ENCODE peak calls at places on chromosomes 4 and X, in ten cellular contexts. One of them, this sample, is unnamed.

GRCh38 chrX:5829469-5829868 is 399.2 kb downstream of the NLGN4X start:
- DNase-seq in neuronal stem cell: no peak
- DNase-seq in cardiac muscle cell: no peak
- DNase-seq in CD8-positive, alpha-beta T cell: no peak
- DNase-seq in heart left ventricle: no peak
- DNase-seq in GM12864: no peak
- DNase-seq in AG04450: no peak
- DNase-seq in A673: no peak
- DNase-seq in GM23248: no peak
- DNase-seq in breast epithelium: no peak
- DNase-seq in this sample: no peak

GRCh38 chrX:155767101-155767878 is 113.9 kb upstream of the VAMP7 start:
- DNase-seq in A673: peak
- DNase-seq in GM12864: no peak
- DNase-seq in CD8-positive, alpha-beta T cell: peak
- DNase-seq in heart left ventricle: peak
- DNase-seq in AG04450: peak
- DNase-seq in cardiac muscle cell: peak
- DNase-seq in GM23248: peak
- DNase-seq in breast epithelium: peak
- DNase-seq in neuronal stem cell: peak
- DNase-seq in this sample: peak

GRCh38 chrX:3939967-3940610 is 226.6 kb upstream of the PRKX start:
- DNase-seq in neuronal stem cell: no peak
- DNase-seq in heart left ventricle: no peak
- DNase-seq in CD8-positive, alpha-beta T cell: no peak
- DNase-seq in breast epithelium: peak
- DNase-seq in cardiac muscle cell: peak
- DNase-seq in A673: peak
- DNase-seq in GM23248: peak
- DNase-seq in GM12864: no peak
- DNase-seq in AG04450: no peak
- DNase-seq in this sample: no peak

GRCh38 chrX:7233632-7234406 is 85.9 kb upstream of the PUDP start:
- DNase-seq in AG04450: no peak
- DNase-seq in A673: no peak
- DNase-seq in neuronal stem cell: no peak
- DNase-seq in heart left ventricle: no peak
- DNase-seq in GM12864: no peak
- DNase-seq in cardiac muscle cell: no peak
- DNase-seq in GM23248: no peak
- DNase-seq in CD8-positive, alpha-beta T cell: no peak
- DNase-seq in breast epithelium: no peak
- DNase-seq in this sample: no peak

GRCh38 chrX:38669425-38669824 is 108.1 kb downstream of the TSPAN7 start:
- DNase-seq in GM12864: no peak
- DNase-seq in A673: peak
- DNase-seq in neuronal stem cell: no peak
- DNase-seq in heart left ventricle: no peak
- DNase-seq in AG04450: no peak
- DNase-seq in CD8-positive, alpha-beta T cell: no peak
- DNase-seq in breast epithelium: no peak
- DNase-seq in GM23248: no peak
- DNase-seq in cardiac muscle cell: no peak
- DNase-seq in this sample: no peak

GRCh38 chrX:42748067-42748850 is 29.7 kb downstream of the PPP1R2C start:
- DNase-seq in CD8-positive, alpha-beta T cell: no peak
- DNase-seq in cardiac muscle cell: no peak
- DNase-seq in GM12864: no peak
- DNase-seq in GM23248: no peak
- DNase-seq in heart left ventricle: no peak
- DNase-seq in breast epithelium: no peak
- DNase-seq in neuronal stem cell: no peak
- DNase-seq in A673: no peak
- DNase-seq in AG04450: no peak
- DNase-seq in this sample: no peak

GRCh38 chrX:40102393-40103381 is 4.9 kb upstream of the BCOR start:
- DNase-seq in cardiac muscle cell: peak
- DNase-seq in neuronal stem cell: no peak
- DNase-seq in GM12864: no peak
- DNase-seq in breast epithelium: no peak
- DNase-seq in AG04450: no peak
- DNase-seq in GM23248: no peak
- DNase-seq in heart left ventricle: no peak
- DNase-seq in A673: no peak
- DNase-seq in CD8-positive, alpha-beta T cell: no peak
- DNase-seq in this sample: no peak

GRCh38 chr4:5703831-5704230 is 4.5 kb downstream of the EVC2 start:
- DNase-seq in CD8-positive, alpha-beta T cell: no peak
- DNase-seq in GM12864: no peak
- DNase-seq in heart left ventricle: no peak
- DNase-seq in neuronal stem cell: no peak
- DNase-seq in GM23248: no peak
- DNase-seq in AG04450: no peak
- DNase-seq in A673: no peak
- DNase-seq in breast epithelium: no peak
- DNase-seq in cardiac muscle cell: no peak
- DNase-seq in this sample: no peak

GRCh38 chr4:10403633-10404445 is 53.4 kb downstream of the ZNF518B start:
- DNase-seq in cardiac muscle cell: peak
- DNase-seq in A673: peak
- DNase-seq in AG04450: no peak
- DNase-seq in GM23248: peak
- DNase-seq in GM12864: no peak
- DNase-seq in heart left ventricle: no peak
- DNase-seq in CD8-positive, alpha-beta T cell: no peak
- DNase-seq in neuronal stem cell: peak
- DNase-seq in breast epithelium: no peak
- DNase-seq in this sample: peak

GRCh38 chr4:19844436-19844835 is 407.3 kb upstream of the SLIT2 start:
- DNase-seq in GM23248: no peak
- DNase-seq in breast epithelium: no peak
- DNase-seq in A673: peak
- DNase-seq in GM12864: no peak
- DNase-seq in heart left ventricle: no peak
- DNase-seq in CD8-positive, alpha-beta T cell: no peak
- DNase-seq in neuronal stem cell: no peak
- DNase-seq in cardiac muscle cell: no peak
- DNase-seq in AG04450: peak
- DNase-seq in this sample: peak

GRCh38 chrX:115459883-115460564 is 101.0 kb upstream of the PLS3 start:
- DNase-seq in GM12864: no peak
- DNase-seq in A673: no peak
- DNase-seq in heart left ventricle: no peak
- DNase-seq in CD8-positive, alpha-beta T cell: no peak
- DNase-seq in AG04450: no peak
- DNase-seq in GM23248: peak
- DNase-seq in neuronal stem cell: no peak
- DNase-seq in cardiac muscle cell: no peak
- DNase-seq in breast epithelium: no peak
- DNase-seq in this sample: no peak

GRCh38 chr4:111943796-111944203 is 201.5 kb upstream of the FAM241A start:
- DNase-seq in GM23248: peak
- DNase-seq in cardiac muscle cell: peak
- DNase-seq in A673: peak
- DNase-seq in AG04450: no peak
- DNase-seq in neuronal stem cell: peak
- DNase-seq in heart left ventricle: no peak
- DNase-seq in breast epithelium: no peak
- DNase-seq in CD8-positive, alpha-beta T cell: no peak
- DNase-seq in GM12864: no peak
- DNase-seq in this sample: no peak

DNA sequence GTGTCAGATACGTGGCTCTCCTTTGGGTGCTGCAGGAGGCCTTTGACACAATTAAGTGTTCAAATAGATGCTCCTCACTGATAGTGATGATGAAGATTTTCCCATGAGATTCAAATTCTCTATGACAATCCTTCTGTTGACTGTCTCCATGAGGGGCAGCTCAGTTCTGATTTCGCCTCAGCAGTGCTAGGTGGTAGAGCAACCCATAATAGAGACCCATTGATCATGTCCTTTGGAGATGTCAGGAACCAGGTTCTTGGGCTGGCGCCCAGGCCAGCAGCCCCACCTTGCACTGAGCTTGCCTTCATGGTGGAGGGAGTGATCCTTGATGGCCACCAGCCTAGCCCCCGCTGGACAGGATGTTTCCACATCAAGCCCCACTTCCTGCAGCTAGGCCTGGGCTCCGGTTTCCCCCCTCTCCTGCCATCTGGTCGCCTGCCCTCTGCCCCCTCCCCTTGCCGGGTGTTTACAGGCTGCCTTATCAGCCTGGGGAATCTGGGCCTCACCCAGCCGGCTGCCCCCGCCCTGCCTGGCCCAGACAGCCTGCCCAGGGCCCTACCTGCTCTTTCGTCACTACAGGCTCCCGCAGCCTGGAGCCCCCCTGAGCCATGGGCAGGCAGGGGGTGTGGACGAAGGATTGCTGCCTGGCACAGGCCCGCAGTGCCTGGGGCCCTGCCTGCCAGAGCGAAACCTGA is 12.6 kb downstream of the ELF4 start:
- DNase-seq in AG04450: no peak
- DNase-seq in heart left ventricle: no peak
- DNase-seq in CD8-positive, alpha-beta T cell: peak
- DNase-seq in cardiac muscle cell: no peak
- DNase-seq in GM12864: no peak
- DNase-seq in GM23248: no peak
- DNase-seq in neuronal stem cell: no peak
- DNase-seq in breast epithelium: no peak
- DNase-seq in A673: no peak
- DNase-seq in this sample: peak
- H3K4me3 ChIP-seq in AG04450: no peak
- H3K4me3 ChIP-seq in heart left ventricle: no peak
- H3K4me3 ChIP-seq in CD8-positive, alpha-beta T cell: no peak
- H3K4me3 ChIP-seq in cardiac muscle cell: no peak
- H3K4me3 ChIP-seq in GM12864: no peak
- H3K4me3 ChIP-seq in GM23248: no peak
- H3K4me3 ChIP-seq in neuronal stem cell: no peak
- H3K4me3 ChIP-seq in breast epithelium: no peak
- H3K4me3 ChIP-seq in A673: no peak
- H3K4me3 ChIP-seq in this sample: no peak

GRCh38 chr4:106481801-106482200 is 113.2 kb upstream of the GIMD1 start:
- DNase-seq in GM23248: no peak
- DNase-seq in CD8-positive, alpha-beta T cell: no peak
- DNase-seq in heart left ventricle: no peak
- DNase-seq in GM12864: no peak
- DNase-seq in neuronal stem cell: no peak
- DNase-seq in breast epithelium: no peak
- DNase-seq in cardiac muscle cell: no peak
- DNase-seq in A673: no peak
- DNase-seq in AG04450: no peak
- DNase-seq in this sample: no peak

DNA sequence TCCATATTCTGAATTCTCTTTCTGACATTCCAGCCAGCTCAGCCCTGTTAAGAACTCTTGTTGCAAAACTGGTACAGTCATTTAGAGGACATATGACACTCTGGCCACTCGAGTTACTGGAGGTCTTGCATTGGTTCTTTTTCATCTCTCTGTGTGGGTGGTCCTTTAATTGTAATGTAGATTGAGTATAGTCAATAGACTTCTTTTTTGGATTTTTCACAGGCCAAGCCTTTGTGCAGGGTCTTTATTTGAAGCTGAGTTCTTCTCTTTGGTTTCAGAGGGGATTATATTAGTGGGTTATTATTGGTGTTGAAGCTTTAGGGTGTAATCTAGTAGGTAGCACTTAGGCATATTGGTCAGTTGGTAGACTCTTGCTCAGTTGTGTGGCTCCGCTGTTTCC is 118.0 kb upstream of the GIMD1 start:
- DNase-seq in cardiac muscle cell: no peak
- DNase-seq in heart left ventricle: no peak
- DNase-seq in GM12864: no peak
- DNase-seq in CD8-positive, alpha-beta T cell: no peak
- DNase-seq in AG04450: no peak
- DNase-seq in A673: no peak
- DNase-seq in breast epithelium: no peak
- DNase-seq in neuronal stem cell: no peak
- DNase-seq in GM23248: peak
- DNase-seq in this sample: no peak
- H3K4me3 ChIP-seq in cardiac muscle cell: no peak
- H3K4me3 ChIP-seq in heart left ventricle: no peak
- H3K4me3 ChIP-seq in GM12864: no peak
- H3K4me3 ChIP-seq in CD8-positive, alpha-beta T cell: no peak
- H3K4me3 ChIP-seq in AG04450: no peak
- H3K4me3 ChIP-seq in A673: no peak
- H3K4me3 ChIP-seq in breast epithelium: no peak
- H3K4me3 ChIP-seq in neuronal stem cell: no peak
- H3K4me3 ChIP-seq in GM23248: no peak
- H3K4me3 ChIP-seq in this sample: no peak

GRCh38 chr4:102342404-102343074 is 2.7 kb downstream of the SLC39A8 start:
- DNase-seq in neuronal stem cell: no peak
- DNase-seq in CD8-positive, alpha-beta T cell: no peak
- DNase-seq in A673: no peak
- DNase-seq in cardiac muscle cell: peak
- DNase-seq in GM12864: no peak
- DNase-seq in AG04450: no peak
- DNase-seq in heart left ventricle: no peak
- DNase-seq in breast epithelium: no peak
- DNase-seq in GM23248: no peak
- DNase-seq in this sample: no peak
- H3K4me3 ChIP-seq in neuronal stem cell: no peak
- H3K4me3 ChIP-seq in CD8-positive, alpha-beta T cell: no peak
- H3K4me3 ChIP-seq in A673: no peak
- H3K4me3 ChIP-seq in cardiac muscle cell: peak
- H3K4me3 ChIP-seq in GM12864: peak
- H3K4me3 ChIP-seq in AG04450: no peak
- H3K4me3 ChIP-seq in heart left ventricle: no peak
- H3K4me3 ChIP-seq in breast epithelium: no peak
- H3K4me3 ChIP-seq in GM23248: no peak
- H3K4me3 ChIP-seq in this sample: no peak

DNA sequence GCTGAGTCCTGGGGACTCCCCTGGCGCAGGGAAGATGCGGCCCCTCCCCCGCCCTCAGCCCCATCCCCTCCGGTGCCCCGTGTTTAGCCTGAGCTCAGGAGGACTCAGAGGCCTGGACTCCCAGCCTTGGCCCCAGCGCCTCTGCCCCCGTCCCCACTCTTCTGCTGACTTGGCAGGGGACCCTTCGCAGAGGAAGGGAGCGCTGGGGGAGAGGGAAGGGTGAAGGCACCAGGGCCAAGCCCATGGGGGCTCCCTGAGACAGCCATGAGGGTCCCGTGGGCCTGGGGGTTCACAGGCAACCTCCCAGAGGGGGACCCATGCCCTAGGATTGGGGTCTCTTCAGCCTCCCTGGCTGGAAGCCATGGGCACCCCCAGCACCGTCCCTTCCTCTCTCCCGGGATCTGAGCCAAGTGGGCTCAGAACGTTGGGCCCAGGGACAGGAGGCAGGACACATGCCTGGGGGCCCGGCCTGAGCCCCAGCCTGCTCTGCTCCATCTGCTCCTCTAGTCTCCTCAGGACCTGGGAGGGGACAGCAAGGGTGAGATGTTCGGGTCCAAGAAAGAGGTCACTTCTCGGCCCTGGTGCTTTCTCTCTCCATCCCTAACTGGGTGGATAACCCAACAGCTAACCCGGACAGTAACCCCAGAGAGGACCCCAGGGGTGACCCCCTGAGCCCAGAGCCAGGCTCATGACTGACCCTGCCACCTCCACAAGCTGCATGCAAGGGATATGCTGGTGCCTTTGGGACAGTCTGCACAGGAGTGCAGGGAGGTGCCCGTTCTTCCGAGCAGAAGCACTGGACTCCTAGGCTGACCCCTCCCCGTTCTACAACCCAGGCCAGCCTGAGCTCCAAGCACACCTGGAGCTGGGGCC is 1.5 kb upstream of the CPLX1 start:
- DNase-seq in breast epithelium: no peak
- DNase-seq in neuronal stem cell: no peak
- DNase-seq in heart left ventricle: no peak
- DNase-seq in GM23248: no peak
- DNase-seq in A673: no peak
- DNase-seq in CD8-positive, alpha-beta T cell: no peak
- DNase-seq in GM12864: no peak
- DNase-seq in cardiac muscle cell: no peak
- DNase-seq in AG04450: no peak
- DNase-seq in this sample: no peak
- H3K4me3 ChIP-seq in breast epithelium: no peak
- H3K4me3 ChIP-seq in neuronal stem cell: no peak
- H3K4me3 ChIP-seq in heart left ventricle: no peak
- H3K4me3 ChIP-seq in GM23248: no peak
- H3K4me3 ChIP-seq in A673: no peak
- H3K4me3 ChIP-seq in CD8-positive, alpha-beta T cell: no peak
- H3K4me3 ChIP-seq in GM12864: no peak
- H3K4me3 ChIP-seq in cardiac muscle cell: peak
- H3K4me3 ChIP-seq in AG04450: no peak
- H3K4me3 ChIP-seq in this sample: no peak

This sample was measured in heart right ventricle.